ENCODE peak calls at places on chromosome 14, in nine cellular contexts. N is psoas muscle, R is gastrocnemius medialis, W is GM12865, T is endothelial cell of umbilical vein, X is neural progenitor cell, I is osteocyte, U is astrocyte, G is A549. Y is an unnamed sample.

GRCh38 chr14:34453226-34453625 is 8.8 kb downstream of the SPTSSA start:
- DNase-seq in N (no peak), R (no peak), W (no peak), T (no peak), X (no peak), I (no peak), U (no peak), G (no peak), Y (no peak)

GRCh38 chr14:69287096-69287991 is 27.4 kb downstream of the GALNT16 start:
- DNase-seq in N (no peak), R (no peak), W (no peak), T (no peak), X (peak), I (no peak), U (peak), G (peak), Y (no peak)

GRCh38 chr14:87916886-87917275 is 76.1 kb downstream of the GALC start:
- DNase-seq in N (no peak), R (no peak), W (no peak), T (no peak), X (no peak), I (no peak), U (no peak), G (no peak), Y (no peak)

GRCh38 chr14:65252471-65253255 is 150.3 kb upstream of the MAX start:
- DNase-seq in N (no peak), R (no peak), W (no peak), T (no peak), X (no peak), I (no peak), U (no peak), G (no peak), Y (no peak)

GRCh38 chr14:22780105-22780679 is 13.7 kb downstream of the OXA1L start:
- DNase-seq in N (no peak), R (no peak), W (no peak), T (peak), X (no peak), I (no peak), U (peak), G (no peak), Y (no peak)

GRCh38 chr14:88029500-88029899 is 24.6 kb downstream of the GPR65 start:
- DNase-seq in N (no peak), R (no peak), W (no peak), T (no peak), X (no peak), I (no peak), U (peak), G (no peak), Y (no peak)

GRCh38 chr14:46490150-46490769 is 161.3 kb downstream of the RPL10L start:
- DNase-seq in N (no peak), R (no peak), W (peak), T (peak), X (peak), I (no peak), U (peak), G (peak), Y (no peak)

GRCh38 chr14:76022991-76023390 is 37.4 kb downstream of the IFT43 start:
- DNase-seq in N (no peak), R (no peak), W (no peak), T (no peak), X (no peak), I (no peak), U (no peak), G (no peak), Y (no peak)

GRCh38 chr14:52318057-52318456 is 3.9 kb downstream of the PTGER2 start:
- DNase-seq in N (no peak), R (no peak), W (no peak), T (no peak), X (no peak), I (no peak), U (no peak), G (no peak), Y (no peak)

GRCh38 chr14:70143306-70143705 is 45.4 kb downstream of the SLC8A3 start:
- DNase-seq in N (no peak), R (no peak), W (no peak), T (no peak), X (no peak), I (no peak), U (no peak), G (no peak), Y (no peak)

GRCh38 chr14:95498622-95499353 is 17.7 kb downstream of the SYNE3 start:
- DNase-seq in N (no peak), R (no peak), W (no peak), T (no peak), X (no peak), I (no peak), U (no peak), G (no peak), Y (no peak)

GRCh38 chr14:69013943-69014782 is 35.1 kb upstream of the ACTN1 start:
- DNase-seq in N (peak), R (peak), W (no peak), T (peak), X (peak), I (no peak), U (no peak), G (peak), Y (no peak)

GRCh38 chr14:72847721-72848120 is 46.2 kb downstream of the DPF3 start:
- DNase-seq in N (no peak), R (no peak), W (no peak), T (no peak), X (no peak), I (no peak), U (no peak), G (peak), Y (no peak)

GRCh38 chr14:23147676-23148075 is 28.6 kb upstream of the CEBPE start:
- DNase-seq in N (no peak), R (peak), W (no peak), T (peak), X (no peak), I (no peak), U (peak), G (peak), Y (no peak)

GRCh38 chr14:87483651-87484260 is 509.2 kb downstream of the GALC start:
- DNase-seq in N (no peak), R (no peak), W (no peak), T (no peak), X (no peak), I (no peak), U (peak), G (no peak), Y (no peak)

GRCh38 chr14:52801014-52801708 is 9.8 kb upstream of the GNPNAT1 start:
- DNase-seq in N (no peak), R (no peak), W (no peak), T (no peak), X (no peak), I (no peak), U (peak), G (peak), Y (no peak)

GRCh38 chr14:68969278-68969677 is 9.8 kb downstream of the ACTN1 start:
- DNase-seq in N (no peak), R (no peak), W (no peak), T (peak), X (no peak), I (no peak), U (no peak), G (no peak), Y (no peak)

GRCh38 chr14:79369359-79370332 is 841.7 kb downstream of the DIO2 start:
- DNase-seq in N (no peak), R (no peak), W (no peak), T (peak), X (no peak), I (no peak), U (peak), G (peak), Y (no peak)

GRCh38 chr14:52348796-52349195 is 34.7 kb downstream of the PTGER2 start:
- DNase-seq in N (no peak), R (no peak), W (no peak), T (no peak), X (no peak), I (no peak), U (peak), G (no peak), Y (no peak)

GRCh38 chr14:65560340-65561027 is 148.0 kb downstream of the FUT8 start:
- DNase-seq in N (no peak), R (no peak), W (no peak), T (no peak), X (no peak), I (no peak), U (peak), G (no peak), Y (no peak)

GRCh38 chr14:105391541-105391940 is 6.8 kb upstream of the TEX22 start:
- DNase-seq in N (peak), R (no peak), W (no peak), T (no peak), X (no peak), I (no peak), U (no peak), G (no peak), Y (no peak)

GRCh38 chr14:50941151-50941550 is 3.1 kb downstream of the PYGL start:
- DNase-seq in N (no peak), R (no peak), W (no peak), T (no peak), X (no peak), I (no peak), U (peak), G (no peak), Y (no peak)

GRCh38 chr14:90397401-90398314 is 829 bp downstream of the CALM1 start:
- DNase-seq in N (peak), R (peak), W (peak), T (peak), X (peak), I (no peak), U (no peak), G (peak), Y (peak)

GRCh38 chr14:65961004-65961403 is 525.2 kb upstream of the CCDC196 start:
- DNase-seq in N (no peak), R (no peak), W (peak), T (peak), X (peak), I (no peak), U (peak), G (peak), Y (peak)

GRCh38 chr14:84566109-84566508 is 963.8 kb upstream of the FLRT2 start:
- DNase-seq in N (no peak), R (no peak), W (no peak), T (no peak), X (no peak), I (no peak), U (no peak), G (no peak), Y (no peak)

GRCh38 chr14:100784523-100785337 is 41.2 kb upstream of the MEG3 start:
- DNase-seq in N (no peak), R (no peak), W (no peak), T (no peak), X (no peak), I (no peak), U (no peak), G (no peak), Y (no peak)

GRCh38 chr14:29649170-29649569 is 278.5 kb downstream of the PRKD1 start:
- DNase-seq in N (no peak), R (no peak), W (no peak), T (no peak), X (no peak), I (no peak), U (no peak), G (no peak), Y (no peak)
- TF ChIP-seq CTCF in N (no peak), R (no peak), W (no peak), T (no peak), X (no peak), I (no peak), U (no peak), G (no peak), Y (no peak)

DNA sequence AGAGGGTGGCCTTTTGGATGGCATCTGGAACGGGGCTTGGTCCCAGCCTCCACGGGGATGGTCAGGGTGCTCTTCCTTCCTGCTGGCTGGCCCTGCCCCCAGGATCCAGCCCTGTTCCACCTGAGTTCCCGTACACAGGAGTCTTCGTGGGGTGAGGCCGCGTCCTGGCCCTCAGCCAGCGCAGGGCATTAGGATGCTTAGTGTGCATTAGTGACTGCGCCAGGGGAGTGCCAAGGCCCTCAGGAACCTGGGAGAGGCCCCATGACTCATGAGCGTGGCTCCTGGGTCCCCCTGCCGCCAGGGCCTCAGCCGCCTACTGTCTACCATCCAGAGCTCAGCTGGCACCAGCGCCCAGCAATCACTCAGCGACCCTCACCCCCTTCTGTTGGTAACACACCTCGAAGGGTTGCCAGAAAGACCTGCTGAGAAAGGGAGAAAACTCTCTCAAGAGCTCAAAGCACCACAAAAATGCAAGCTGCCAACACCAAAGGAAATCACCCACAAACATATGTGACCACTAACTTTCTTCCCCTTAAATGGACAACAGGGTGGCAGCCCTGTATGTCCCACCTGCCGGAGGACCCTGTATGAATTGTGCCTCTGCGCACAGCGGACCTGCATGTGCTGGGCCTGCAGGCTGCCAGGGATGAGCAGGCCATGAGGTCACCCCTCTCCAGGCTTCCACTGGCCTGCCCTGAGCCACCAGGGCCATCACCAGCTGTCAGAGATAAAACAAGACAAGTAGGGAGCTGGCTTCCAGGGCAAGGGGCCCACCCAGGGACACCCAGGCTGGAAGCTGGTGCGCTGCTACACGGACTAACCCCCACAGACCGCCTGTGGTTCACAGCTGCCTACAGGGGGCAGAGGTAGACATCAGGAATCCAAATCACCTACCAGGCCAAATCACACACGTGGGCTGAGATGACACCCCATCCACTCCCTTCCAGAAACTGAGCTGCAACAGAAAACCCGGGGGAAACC is 28.7 kb downstream of the CCDC85C start:
- DNase-seq in N (no peak), R (no peak), W (no peak), T (no peak), X (no peak), I (no peak), U (peak), G (peak), Y (no peak)
- TF ChIP-seq CTCF in N (no peak), R (no peak), W (no peak), T (peak), X (peak), I (no peak), U (peak), G (peak), Y (no peak)

GRCh38 chr14:61565836-61566536 is 129.3 kb upstream of the HIF1A start:
- DNase-seq in N (no peak), R (no peak), W (no peak), T (peak), X (no peak), I (no peak), U (peak), G (peak), Y (no peak)

GRCh38 chr14:61563880-61564622 is 131.3 kb upstream of the HIF1A start:
- DNase-seq in N (no peak), R (no peak), W (no peak), T (no peak), X (no peak), I (no peak), U (no peak), G (no peak), Y (no peak)

GRCh38 chr14:61563162-61563511 is 132.2 kb upstream of the HIF1A start:
- DNase-seq in N (no peak), R (no peak), W (no peak), T (no peak), X (no peak), I (no peak), U (no peak), G (no peak), Y (no peak)

GRCh38 chr14:61565181-61565580 is 130.1 kb upstream of the HIF1A start:
- DNase-seq in N (no peak), R (no peak), W (no peak), T (no peak), X (no peak), I (no peak), U (no peak), G (no peak), Y (no peak)

DNA sequence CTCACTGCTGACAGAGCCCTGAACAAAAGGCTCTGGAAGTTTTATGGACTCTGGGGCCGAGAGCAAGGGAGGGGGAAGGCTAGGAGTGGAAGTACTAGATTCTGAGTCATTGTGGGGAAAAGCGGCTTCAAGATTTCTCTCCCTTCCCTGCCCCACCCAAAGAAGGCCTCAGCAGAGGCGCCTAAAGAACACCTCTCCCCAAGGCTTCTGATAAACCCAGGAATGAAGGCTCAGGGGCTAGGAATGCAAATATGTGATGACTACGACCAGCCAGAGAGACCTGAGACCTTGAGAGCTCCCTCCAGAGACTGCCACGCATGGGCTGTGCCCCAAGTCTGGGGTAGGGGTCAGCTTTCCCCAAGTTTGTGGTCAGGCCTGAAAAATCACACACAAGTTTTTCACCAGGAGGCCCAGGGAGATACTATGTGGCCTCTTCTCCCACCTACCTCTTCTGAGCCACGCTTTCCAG is 130.7 kb upstream of the HIF1A start:
- DNase-seq in N (no peak), R (no peak), W (no peak), T (peak), X (no peak), I (no peak), U (peak), G (peak), Y (no peak)
- TF ChIP-seq CTCF in N (no peak), R (no peak), W (no peak), T (no peak), X (no peak), I (no peak), U (no peak), G (no peak), Y (no peak)

DNA sequence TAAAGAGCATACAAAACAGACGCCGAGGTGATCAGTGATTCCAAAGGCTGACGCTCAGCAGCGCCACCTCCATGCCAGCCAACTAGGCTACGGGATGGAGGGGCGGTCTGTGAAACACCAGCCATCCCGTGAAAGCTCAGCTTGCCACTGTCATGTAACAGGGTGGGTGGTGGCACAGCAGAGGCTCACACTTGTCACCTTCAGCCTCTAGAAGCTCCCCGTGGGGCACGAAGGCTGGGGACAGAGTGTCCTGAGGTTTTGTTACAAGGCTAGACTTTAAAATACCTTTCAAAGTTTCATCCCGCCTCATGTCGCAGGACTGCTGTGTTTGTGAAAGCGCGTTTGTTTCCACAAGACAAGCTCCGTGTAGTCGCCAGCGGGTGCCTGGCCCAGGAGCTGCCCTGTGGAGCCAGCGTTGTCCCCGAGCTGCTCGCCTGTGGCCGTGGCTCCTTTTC is 20.7 kb downstream of the XRCC3 start:
- DNase-seq in N (no peak), R (no peak), W (no peak), T (no peak), X (no peak), I (no peak), U (no peak), G (no peak), Y (no peak)
- TF ChIP-seq CTCF in N (no peak), R (no peak), W (no peak), T (no peak), X (peak), I (no peak), U (no peak), G (no peak), Y (no peak)

DNA sequence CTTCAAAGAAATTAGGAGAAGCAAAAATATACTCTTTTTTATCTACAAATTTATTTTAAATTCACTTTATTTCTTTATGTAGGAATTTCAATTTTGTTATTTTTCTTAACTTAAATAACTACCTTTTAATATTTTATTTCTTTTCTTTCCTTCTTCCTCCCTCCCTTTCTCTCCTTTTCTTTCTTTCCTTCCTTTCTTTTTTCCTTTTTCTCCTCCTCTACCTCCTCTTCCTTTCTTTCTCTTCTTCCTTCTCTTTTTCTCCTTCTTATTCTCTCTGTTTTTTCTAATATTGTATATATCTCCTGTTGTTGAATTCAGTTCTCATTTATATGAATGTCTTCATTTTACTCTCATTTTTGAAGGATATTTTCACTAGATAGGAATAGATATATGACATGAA is 127.6 kb downstream of the MIPOL1 start:
- DNase-seq in N (no peak), R (no peak), W (no peak), T (no peak), X (no peak), I (no peak), U (no peak), G (no peak), Y (no peak)
- TF ChIP-seq CTCF in N (no peak), R (no peak), W (no peak), T (no peak), X (no peak), I (no peak), U (no peak), G (no peak), Y (no peak)

GRCh38 chr14:55245657-55246268 is 25.5 kb upstream of the FBXO34 start:
- DNase-seq in N (no peak), R (no peak), W (peak), T (peak), X (peak), I (no peak), U (no peak), G (peak), Y (no peak)
- TF ChIP-seq CTCF in N (peak), R (peak), W (peak), T (peak), X (peak), I (peak), U (peak), G (peak), Y (peak)

GRCh38 chr14:94051115-94051514 is 25.0 kb downstream of the OTUB2 start:
- DNase-seq in N (no peak), R (no peak), W (no peak), T (peak), X (peak), I (peak), U (peak), G (peak), Y (peak)
- TF ChIP-seq CTCF in N (peak), R (no peak), W (no peak), T (peak), X (peak), I (peak), U (peak), G (peak), Y (no peak)

DNA sequence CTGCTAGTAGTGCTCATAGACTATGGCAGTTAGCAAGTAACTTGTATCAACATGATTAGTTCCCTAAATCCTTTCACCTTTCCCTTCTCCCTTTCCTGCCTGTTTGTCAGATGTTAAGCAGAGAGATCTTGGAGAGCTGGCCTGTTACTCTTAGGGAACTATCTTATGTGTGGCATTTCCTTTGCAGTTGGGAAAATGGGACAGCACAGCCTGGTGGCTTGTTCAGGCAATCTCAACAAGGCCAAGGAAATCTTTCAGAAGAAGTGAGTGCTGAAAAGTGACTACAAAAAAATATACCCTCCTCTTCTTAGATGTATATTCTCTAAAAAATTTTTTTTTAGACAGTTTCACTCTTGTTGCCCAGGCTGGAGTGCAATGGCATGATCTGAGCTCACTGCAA is 7.4 kb downstream of the PARP2 start:
- DNase-seq in N (no peak), R (no peak), W (no peak), T (peak), X (no peak), I (no peak), U (no peak), G (no peak), Y (no peak)
- TF ChIP-seq CTCF in N (no peak), R (no peak), W (peak), T (peak), X (no peak), I (peak), U (peak), G (no peak), Y (no peak)